ENCODE peak calls at places on chromosome 1, in six cellular contexts. C, F, P, L, X and K are unnamed samples.

GRCh38 chr1:198096390-198096789 is 60.4 kb upstream of the NEK7 start:
- DNase-seq in X (no peak), L (no peak), C (no peak), P (no peak), F (no peak), K (no peak)

GRCh38 chr1:65393345-65393744 is 27.1 kb upstream of the LEPR start:
- DNase-seq in L (peak; percentile 4), F (no peak), P (no peak), X (peak; percentile 14), C (no peak), K (no peak)

GRCh38 chr1:61253059-61253735 is 170.8 kb downstream of the NFIA start:
- DNase-seq in L (peak; percentile 67), X (peak; percentile 57), F (peak; percentile 70), P (peak; percentile 71), C (peak; percentile 88), K (peak; percentile 96)

GRCh38 chr1:27361553-27361952 is 5.2 kb downstream of the MAP3K6 start:
- DNase-seq in C (no peak), P (no peak), X (no peak), L (no peak), F (no peak), K (no peak)

GRCh38 chr1:173568483-173568882 is 34.4 kb downstream of the SLC9C2 start:
- DNase-seq in P (no peak), C (no peak), L (no peak), X (no peak), F (no peak), K (no peak)

GRCh38 chr1:48654606-48655210 is 122.0 kb downstream of the BEND5 start:
- DNase-seq in L (no peak), F (peak; percentile 67), P (no peak), C (no peak), X (no peak), K (no peak)

GRCh38 chr1:223796210-223796609 is 49.5 kb downstream of the TP53BP2 start:
- DNase-seq in X (no peak), P (no peak), C (no peak), F (no peak), L (no peak), K (no peak)

GRCh38 chr1:227299238-227299637 is 19.1 kb downstream of the CDC42BPA start:
- DNase-seq in P (no peak), X (peak; percentile 60), L (peak; percentile 57), F (no peak), C (no peak), K (no peak)

GRCh38 chr1:38558476-38559179 is 300.9 kb downstream of the RRAGC start:
- DNase-seq in C (no peak), L (no peak), X (no peak), P (no peak), F (no peak), K (no peak)

GRCh38 chr1:188269956-188270355 is 1441.2 kb downstream of the PLA2G4A start:
- DNase-seq in L (no peak), F (no peak), X (no peak), P (no peak), C (no peak), K (no peak)

GRCh38 chr1:31985430-31985829 is 28.2 kb upstream of the KHDRBS1 start:
- DNase-seq in F (no peak), C (no peak), P (no peak), X (no peak), L (peak; percentile 24), K (no peak)

GRCh38 chr1:8412183-8412831 is 94.4 kb downstream of the SLC45A1 start:
- DNase-seq in C (no peak), P (no peak), L (peak; percentile 83), F (no peak), X (peak; percentile 85), K (peak; percentile 90)

GRCh38 chr1:232227171-232227740 is 402.7 kb downstream of the SIPA1L2 start:
- DNase-seq in F (peak; percentile 8), C (no peak), X (peak; percentile 21), P (no peak), L (no peak), K (no peak)

GRCh38 chr1:69573911-69574310 is 6.2 kb downstream of the LRRC7 start:
- DNase-seq in F (no peak), L (no peak), C (no peak), P (no peak), X (no peak), K (no peak)

GRCh38 chr1:152049291-152050073 is 12.7 kb upstream of the S100A11 start:
- DNase-seq in L (peak; percentile 74), F (no peak), P (no peak), C (no peak), X (peak; percentile 81), K (no peak)

GRCh38 chr1:94325379-94326302 is 88.3 kb upstream of the ARHGAP29 start:
- DNase-seq in L (peak; percentile 93), C (peak; percentile 46), F (no peak), P (peak; percentile 77), X (peak; percentile 100), K (no peak)

GRCh38 chr1:232445361-232446106 is 184.4 kb downstream of the SIPA1L2 start:
- DNase-seq in L (no peak), X (no peak), C (no peak), F (no peak), P (no peak), K (no peak)

GRCh38 chr1:12057382-12057781 is 5.7 kb upstream of the TNFRSF8 start:
- DNase-seq in L (no peak), C (no peak), F (no peak), X (no peak), P (peak; percentile 37), K (no peak)

GRCh38 chr1:89697397-89697796 is 64.5 kb downstream of the LRRC8C start:
- DNase-seq in F (no peak), C (no peak), X (peak; percentile 67), L (no peak), P (no peak), K (no peak)

GRCh38 chr1:45493116-45493697 is 2.2 kb upstream of the TESK2 start:
- DNase-seq in C (peak; percentile 73), X (peak; percentile 52), P (no peak), L (peak; percentile 69), F (peak; percentile 68), K (no peak)

GRCh38 chr1:31105646-31106045 is 40.1 kb upstream of the PUM1 start:
- DNase-seq in C (no peak), L (no peak), P (no peak), X (no peak), F (no peak), K (no peak)

GRCh38 chr1:117757668-117758067 is 151.8 kb downstream of the TENT5C start:
- DNase-seq in P (no peak), C (no peak), F (no peak), L (peak; percentile 33), X (peak; percentile 59), K (no peak)

GRCh38 chr1:31795096-31795675 is 20.6 kb downstream of the SPOCD1 start:
- DNase-seq in C (no peak), P (no peak), X (no peak), L (no peak), F (no peak), K (peak; percentile 11)

GRCh38 chr1:162632234-162632666 is at the start of gene DDR2:
- DNase-seq in F (no peak), P (no peak), X (peak; percentile 99), C (peak; percentile 59), L (peak; percentile 99), K (peak; percentile 94)

GRCh38 chr1:45329445-45329844 is 2.8 kb downstream of the HPDL start:
- DNase-seq in X (no peak), P (no peak), C (no peak), F (no peak), L (no peak), K (no peak)

GRCh38 chr1:37255111-37255795 is 219.1 kb upstream of the ZC3H12A start:
- DNase-seq in X (no peak), L (no peak), F (peak; percentile 86), P (no peak), C (peak; percentile 37), K (no peak)

GRCh38 chr1:58881471-58881994 is 97.7 kb upstream of the JUN start:
- DNase-seq in P (peak; percentile 74), L (peak; percentile 83), C (peak; percentile 86), F (no peak), X (peak; percentile 66), K (peak; percentile 80)

GRCh38 chr1:52551476-52552235 is 1.2 kb downstream of the TUT4 start:
- DNase-seq in P (no peak), X (peak; percentile 33), C (no peak), L (peak; percentile 71), F (peak; percentile 16), K (no peak)

GRCh38 chr1:26287033-26287711 is 7.3 kb downstream of the SH3BGRL3 start:
- DNase-seq in X (peak; percentile 39), F (no peak), P (no peak), C (peak; percentile 60), L (no peak), K (peak; percentile 92)

GRCh38 chr1:43867946-43868740 is 65.5 kb upstream of the ARTN start:
- DNase-seq in L (peak; percentile 91), P (no peak), F (no peak), C (no peak), X (peak; percentile 62), K (no peak)

GRCh38 chr1:8165595-8166360 is 139.7 kb upstream of the ERRFI1 start:
- DNase-seq in C (no peak), F (no peak), X (no peak), P (no peak), L (no peak), K (no peak)

DNA sequence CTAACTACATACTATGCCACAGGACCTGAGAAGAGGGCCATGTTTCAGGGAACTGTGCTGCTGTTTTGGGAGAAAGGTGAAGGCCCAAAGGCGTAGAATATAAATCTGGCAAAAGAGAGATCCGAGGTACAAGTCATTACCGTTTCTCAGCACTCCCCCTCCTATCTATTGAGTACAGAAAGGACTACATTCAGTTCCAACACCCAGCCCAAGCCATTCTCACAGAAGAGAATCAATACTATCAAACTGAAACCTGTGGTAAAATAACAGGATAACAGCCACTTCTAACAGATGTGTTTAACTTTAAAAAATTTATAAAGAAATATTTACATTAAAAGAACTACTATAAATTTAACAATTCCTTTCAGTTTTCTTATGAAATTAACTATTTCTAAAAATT is 7.8 kb downstream of the AHCTF1 start:
- DNase-seq in L (no peak), X (no peak), F (no peak), C (no peak), P (no peak), K (no peak)
- H3K4me3 ChIP-seq in L (no peak overlapping the region), X (no peak overlapping the region), F (no peak overlapping the region), C (no peak overlapping the region), P (no peak overlapping the region), K (no peak overlapping the region)

GRCh38 chr1:155859881-155860841 is 794 bp downstream of the SYT11 start:
- DNase-seq in C (peak; percentile 67), P (no peak), F (peak; percentile 34), X (peak; percentile 70), L (peak; percentile 89), K (peak; percentile 91)
- H3K4me3 ChIP-seq in C (no peak overlapping the region), P (no peak overlapping the region), F (no peak overlapping the region), X (peak overlapping the region; percentile 72), L (peak overlapping the region; percentile 69), K (peak overlapping the region; percentile 49)

GRCh38 chr1:78420185-78420584 is 70.6 kb upstream of the PTGFR start:
- DNase-seq in L (peak; percentile 64), F (no peak), P (no peak), X (no peak), C (no peak), K (no peak)
- H3K4me3 ChIP-seq in L (no peak overlapping the region), F (no peak overlapping the region), P (no peak overlapping the region), X (no peak overlapping the region), C (no peak overlapping the region), K (no peak overlapping the region)

DNA sequence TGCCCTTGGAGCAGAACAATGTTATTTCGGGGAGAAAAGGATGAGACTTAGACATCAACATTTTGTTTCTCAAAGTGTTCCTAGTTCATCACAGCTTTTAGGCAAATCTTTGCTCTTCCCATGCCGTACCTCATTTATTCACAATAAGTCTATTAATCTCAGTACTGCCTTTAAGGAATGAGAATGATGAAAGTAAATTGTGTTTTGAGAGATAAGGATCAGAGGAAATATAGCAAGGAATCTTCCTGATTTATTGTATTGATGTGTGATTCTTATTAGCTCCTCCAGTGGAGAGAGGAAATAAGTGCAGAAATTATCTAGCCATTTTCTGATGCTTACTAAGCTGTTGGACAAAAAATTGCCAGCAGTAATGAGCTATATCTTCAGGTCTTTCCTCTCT is 2.0 kb downstream of the POLR3C start:
- DNase-seq in L (no peak), C (no peak), X (no peak), F (no peak), P (no peak), K (no peak)
- H3K4me3 ChIP-seq in L (no peak overlapping the region), C (no peak overlapping the region), X (no peak overlapping the region), F (no peak overlapping the region), P (no peak overlapping the region), K (no peak overlapping the region)